ENCODE peak calls at places on chromosome 1, in nine cellular contexts. O is PC-3; K is CD8-positive, alpha-beta memory T cell; M is adipocyte; H is T-helper 1 cell; G is posterior vena cava; C is GDM1; D is Calu3; Z is CD4-positive, alpha-beta T cell. A is an unnamed sample.

GRCh38 chr1:248243204-248243603 is 12.0 kb downstream of the OR2M4 start:
- DNase-seq in H (no peak), Z (no peak), O (peak), G (peak), D (peak), C (peak), K (no peak), M (peak), A (no peak)

GRCh38 chr1:205748398-205749093 is 1.4 kb downstream of the NUCKS1 start:
- DNase-seq in Z (no peak), M (peak), H (no peak), C (no peak), D (peak), G (no peak), O (peak), K (no peak), A (no peak)

GRCh38 chr1:151661728-151662127 is 49.9 kb downstream of the SNX27 start:
- DNase-seq in G (no peak), H (no peak), C (peak), M (no peak), K (no peak), D (no peak), Z (no peak), O (no peak), A (no peak)

GRCh38 chr1:160774886-160775719 is 20.9 kb upstream of the LY9 start:
- DNase-seq in C (no peak), Z (no peak), K (no peak), D (no peak), M (no peak), H (no peak), G (no peak), O (peak), A (no peak)

GRCh38 chr1:41683681-41684500 is 199.4 kb upstream of the EDN2 start:
- DNase-seq in G (no peak), M (no peak), Z (no peak), H (no peak), O (peak), K (no peak), D (no peak), C (peak), A (no peak)

GRCh38 chr1:20279507-20279906 is 11.2 kb upstream of the VWA5B1 start:
- DNase-seq in D (peak), C (no peak), H (no peak), O (peak), M (no peak), K (no peak), G (no peak), Z (no peak), A (peak)

GRCh38 chr1:93288558-93288957 is 57.1 kb upstream of the DR1 start:
- DNase-seq in H (no peak), C (no peak), O (no peak), M (peak), G (no peak), K (no peak), Z (no peak), D (no peak), A (no peak)

GRCh38 chr1:59169703-59170102 is 127.2 kb upstream of the FGGY start:
- DNase-seq in D (no peak), G (no peak), K (no peak), Z (no peak), H (no peak), O (peak), M (no peak), C (no peak), A (no peak)

GRCh38 chr1:245260116-245260882 is 105.5 kb downstream of the KIF26B start:
- DNase-seq in H (no peak), G (no peak), D (peak), K (no peak), M (peak), O (no peak), C (peak), Z (no peak), A (no peak)

GRCh38 chr1:150018165-150018564 is 7.6 kb upstream of the OTUD7B start:
- DNase-seq in H (no peak), D (no peak), K (no peak), G (no peak), C (no peak), Z (no peak), O (no peak), M (no peak), A (no peak)

GRCh38 chr1:95116666-95117206 is 419 bp upstream of the TLCD4 start:
- DNase-seq in O (peak), M (peak), K (peak), G (no peak), Z (peak), D (peak), C (no peak), H (peak), A (no peak)

GRCh38 chr1:54442185-54442584 is 36.0 kb upstream of the SSBP3 start:
- DNase-seq in K (no peak), Z (no peak), D (no peak), O (no peak), C (no peak), M (no peak), H (no peak), G (peak), A (no peak)

GRCh38 chr1:115136106-115136505 is 46.8 kb upstream of the TSPAN2 start:
- DNase-seq in Z (no peak), K (no peak), H (no peak), M (no peak), D (no peak), O (peak), C (no peak), G (no peak), A (no peak)

GRCh38 chr1:230287674-230288315 is 138.3 kb downstream of the PGBD5 start:
- DNase-seq in K (no peak), Z (no peak), C (no peak), D (no peak), H (no peak), G (peak), O (no peak), M (no peak), A (no peak)

GRCh38 chr1:180791806-180792205 is 120.9 kb upstream of the KIAA1614 start:
- DNase-seq in K (no peak), O (peak), G (no peak), D (no peak), M (peak), H (no peak), Z (no peak), C (no peak), A (no peak)

GRCh38 chr1:118185083-118185899 is at the start of gene SPAG17:
- DNase-seq in H (no peak), K (no peak), C (no peak), O (no peak), Z (no peak), G (peak), D (peak), M (peak), A (no peak)

GRCh38 chr1:17914987-17915386 is 159.9 kb downstream of the ACTL8 start:
- DNase-seq in C (no peak), O (no peak), D (no peak), Z (no peak), G (peak), M (no peak), K (no peak), H (no peak), A (no peak)

GRCh38 chr1:181390350-181391080 is 92.8 kb upstream of the CACNA1E start:
- DNase-seq in K (no peak), H (no peak), D (peak), G (no peak), Z (no peak), C (no peak), O (no peak), M (no peak), A (no peak)

GRCh38 chr1:152466217-152466616 is 44.4 kb upstream of the LCE5A start:
- DNase-seq in Z (no peak), D (no peak), H (no peak), M (no peak), G (no peak), O (no peak), C (no peak), K (no peak), A (no peak)

GRCh38 chr1:165436994-165437393 is 7.9 kb downstream of the RXRG start:
- DNase-seq in Z (no peak), D (no peak), K (no peak), C (no peak), O (no peak), G (no peak), H (no peak), M (no peak), A (no peak)

GRCh38 chr1:196059210-196059609 is 549.0 kb downstream of the KCNT2 start:
- DNase-seq in G (no peak), C (no peak), Z (no peak), H (no peak), M (no peak), D (no peak), K (no peak), O (peak), A (no peak)

GRCh38 chr1:51754666-51755065 is 123.9 kb downstream of the NRDC start:
- DNase-seq in G (no peak), H (no peak), K (no peak), D (no peak), Z (no peak), M (no peak), C (no peak), O (no peak), A (no peak)

GRCh38 chr1:118927826-118928225 is 60.3 kb downstream of the TBX15 start:
- DNase-seq in D (no peak), K (no peak), M (no peak), G (no peak), O (no peak), H (no peak), Z (no peak), C (no peak), A (no peak)

GRCh38 chr1:234533034-234533571 is 54.1 kb upstream of the TARBP1 start:
- DNase-seq in O (peak), H (no peak), M (peak), D (no peak), G (peak), Z (no peak), K (no peak), C (no peak), A (peak)

GRCh38 chr1:77316006-77316405 is 34.2 kb downstream of the AK5 start:
- DNase-seq in Z (no peak), M (peak), D (no peak), C (no peak), G (no peak), K (no peak), H (no peak), O (no peak), A (peak)

GRCh38 chr1:40646385-40646784 is 19.1 kb downstream of the RIMS3 start:
- DNase-seq in Z (no peak), K (no peak), O (peak), D (no peak), C (no peak), M (peak), G (no peak), H (no peak), A (no peak)

GRCh38 chr1:172602706-172603105 is 56.2 kb upstream of the FASLG start:
- DNase-seq in K (no peak), M (no peak), Z (no peak), H (no peak), C (no peak), G (no peak), D (no peak), O (no peak), A (no peak)

GRCh38 chr1:219264557-219264956 is 90.9 kb downstream of the LYPLAL1 start:
- DNase-seq in C (no peak), G (no peak), K (no peak), D (no peak), Z (no peak), H (no peak), M (peak), O (no peak), A (no peak)

GRCh38 chr1:227766015-227766634 is 30.9 kb downstream of the SNAP47 start:
- DNase-seq in M (no peak), C (peak), O (peak), K (peak), G (no peak), D (no peak), H (peak), Z (peak), A (no peak)

GRCh38 chr1:152440635-152441471 is 26.8 kb upstream of the CRNN start:
- DNase-seq in H (peak), D (peak), M (peak), G (peak), K (peak), Z (peak), C (peak), O (peak), A (no peak)

GRCh38 chr1:157580179-157580827 is 17.6 kb downstream of the FCRL4 start:
- DNase-seq in C (peak), G (no peak), Z (no peak), H (no peak), O (peak), D (peak), M (peak), K (no peak), A (peak)

GRCh38 chr1:43770111-43770510 is 62.8 kb downstream of the ST3GAL3 start:
- DNase-seq in Z (no peak), M (no peak), H (no peak), C (no peak), O (no peak), K (no peak), D (no peak), G (no peak), A (no peak)

GRCh38 chr1:4944072-4944471 is 289.7 kb downstream of the AJAP1 start:
- DNase-seq in M (no peak), C (no peak), O (no peak), H (no peak), G (no peak), K (no peak), Z (no peak), D (no peak), A (no peak)

A was measured in epithelial cell of prostate.